ENCODE peak calls at places on chromosomes 16 and 17, in six cellular contexts. E is GM12878, N is GM12891, Q is HepG2, X is SK-N-SH, H is K562. J is an unnamed sample.

GRCh38 chr17:9356488-9356911 is 219.1 kb downstream of the STX8 start:
- DNase-seq in H (no peak), X (no peak), N (no peak), E (no peak), Q (no peak), J (no peak)

GRCh38 chr16:75621170-75621477 is 2.0 kb downstream of the ADAT1 start:
- DNase-seq in N (no peak), X (peak; percentile 56), E (no peak), Q (peak; percentile 53), H (peak; percentile 86), J (no peak)

GRCh38 chr16:57299009-57299718 is 14.7 kb upstream of the PLLP start:
- DNase-seq in N (no peak), X (peak; percentile 69), E (no peak), Q (peak; percentile 71), H (no peak), J (no peak)

GRCh38 chr16:28838558-28838918 is 7.6 kb downstream of the TUFM start:
- DNase-seq in H (no peak), N (no peak), Q (no peak), E (no peak), X (no peak), J (no peak)

GRCh38 chr17:39678340-39679116 is 9.3 kb downstream of the PGAP3 start:
- DNase-seq in X (no peak), H (no peak), Q (no peak), E (no peak), N (no peak), J (no peak)

GRCh38 chr16:79618041-79618711 is 17.6 kb upstream of the MAF start:
- DNase-seq in Q (no peak), X (no peak), N (no peak), E (no peak), H (no peak), J (no peak)

GRCh38 chr16:75203106-75203505 is 3.9 kb downstream of the CTRB2 start:
- DNase-seq in N (no peak), Q (no peak), X (no peak), E (no peak), H (no peak), J (no peak)

GRCh38 chr17:50666316-50666715 is 31.6 kb downstream of the ABCC3 start:
- DNase-seq in Q (no peak), E (no peak), H (no peak), X (no peak), N (no peak), J (no peak)

GRCh38 chr16:2194852-2195315 is 1.5 kb downstream of the CASKIN1 start:
- DNase-seq in E (peak; percentile 11), Q (peak; percentile 67), X (peak; percentile 74), H (peak; percentile 83), N (peak; percentile 68), J (peak; percentile 61)

GRCh38 chr16:56916571-56917403 is 15.2 kb upstream of the HERPUD1 start:
- DNase-seq in X (no peak), E (peak; percentile 77), Q (no peak), N (no peak), H (no peak), J (peak; percentile 66)

GRCh38 chr16:2149630-2150417 is 1.4 kb downstream of the RAB26 start:
- DNase-seq in X (no peak), N (no peak), Q (peak; percentile 42), E (no peak), H (peak; percentile 58), J (no peak)

GRCh38 chr16:73021866-73022495 is 25.9 kb downstream of the ZFHX3 start:
- DNase-seq in X (no peak), N (no peak), E (no peak), Q (no peak), H (no peak), J (no peak)

GRCh38 chr16:17335826-17336492 is 134.8 kb downstream of the XYLT1 start:
- DNase-seq in N (no peak), X (no peak), H (no peak), Q (no peak), E (no peak), J (no peak)

GRCh38 chr16:29820730-29821662 is 734 bp downstream of the MVP start:
- DNase-seq in H (no peak), X (no peak), E (peak; percentile 41), N (peak; percentile 55), Q (no peak), J (peak; percentile 64)

GRCh38 chr17:80859004-80859941 is 132.4 kb upstream of the CHMP6 start:
- DNase-seq in H (no peak), X (peak; percentile 88), E (no peak), N (no peak), Q (no peak), J (no peak)

GRCh38 chr17:5049314-5049819 is 14.1 kb upstream of the SLC52A1 start:
- DNase-seq in H (no peak), Q (no peak), E (peak; percentile 23), N (no peak), X (no peak), J (no peak)

GRCh38 chr17:77286641-77287431 is 146.1 kb downstream of the SEC14L1 start:
- DNase-seq in H (peak; percentile 31), X (peak; percentile 88), N (no peak), Q (peak; percentile 100), E (no peak), J (no peak)

GRCh38 chr17:73465851-73466250 is 154.1 kb upstream of the CDC42EP4 start:
- DNase-seq in Q (no peak), X (no peak), E (no peak), H (no peak), N (no peak), J (no peak)

GRCh38 chr17:73466704-73467433 is 155.1 kb upstream of the CDC42EP4 start:
- DNase-seq in Q (peak; percentile 14), X (no peak), H (no peak), E (no peak), N (no peak), J (no peak)

GRCh38 chr17:73462830-73463229 is 151.0 kb upstream of the CDC42EP4 start:
- DNase-seq in N (no peak), H (no peak), Q (no peak), E (no peak), X (no peak), J (no peak)

GRCh38 chr17:73464447-73464846 is 152.6 kb upstream of the CDC42EP4 start:
- DNase-seq in E (no peak), N (no peak), X (no peak), H (no peak), Q (no peak), J (no peak)

DNA sequence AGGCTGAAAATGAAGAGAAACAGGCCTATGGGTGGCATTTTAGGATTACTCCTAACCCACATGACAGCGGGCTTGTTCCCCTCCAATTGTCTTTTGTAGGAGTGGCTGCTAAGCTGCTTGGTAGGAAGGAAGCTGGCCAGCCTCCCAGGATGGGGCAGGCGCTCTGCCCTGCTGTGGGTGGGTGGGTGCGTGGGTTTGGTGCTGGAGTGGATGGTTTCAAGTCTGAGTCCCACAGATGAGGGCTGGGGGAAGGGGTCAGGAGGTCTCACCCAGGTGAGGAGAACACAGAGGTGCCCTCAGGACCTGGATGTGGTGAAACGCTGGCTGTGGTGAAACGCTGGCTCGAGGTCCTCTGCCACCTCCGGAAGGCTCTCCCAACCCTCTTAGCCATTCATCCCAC is 153.3 kb upstream of the CDC42EP4 start:
- DNase-seq in N (no peak), X (no peak), E (no peak), Q (no peak), H (no peak), J (no peak)
- TF ChIP-seq TAF1 in N (no peak), X (no peak), E (no peak), Q (no peak), H (no peak), J (no peak)

GRCh38 chr17:36878216-36878615 is 59.1 kb upstream of the LHX1 start:
- DNase-seq in N (no peak), H (no peak), Q (no peak), E (no peak), X (no peak), J (no peak)

GRCh38 chr17:36879027-36879426 is 58.2 kb upstream of the LHX1 start:
- DNase-seq in H (no peak), X (no peak), Q (no peak), N (no peak), E (no peak), J (no peak)

GRCh38 chr17:36881323-36881722 is 56.0 kb upstream of the LHX1 start:
- DNase-seq in N (no peak), E (no peak), Q (no peak), H (no peak), X (no peak), J (no peak)

GRCh38 chr17:36880506-36880905 is 56.8 kb upstream of the LHX1 start:
- DNase-seq in H (no peak), X (no peak), E (no peak), N (no peak), Q (no peak), J (no peak)

GRCh38 chr17:36879599-36880255 is 57.5 kb upstream of the LHX1 start:
- DNase-seq in Q (no peak), N (no peak), X (no peak), E (no peak), H (no peak), J (no peak)
- TF ChIP-seq POLR2AphosphoS5 in Q (no peak), N (no peak), X (no peak), E (no peak), H (no peak), J (no peak)

DNA sequence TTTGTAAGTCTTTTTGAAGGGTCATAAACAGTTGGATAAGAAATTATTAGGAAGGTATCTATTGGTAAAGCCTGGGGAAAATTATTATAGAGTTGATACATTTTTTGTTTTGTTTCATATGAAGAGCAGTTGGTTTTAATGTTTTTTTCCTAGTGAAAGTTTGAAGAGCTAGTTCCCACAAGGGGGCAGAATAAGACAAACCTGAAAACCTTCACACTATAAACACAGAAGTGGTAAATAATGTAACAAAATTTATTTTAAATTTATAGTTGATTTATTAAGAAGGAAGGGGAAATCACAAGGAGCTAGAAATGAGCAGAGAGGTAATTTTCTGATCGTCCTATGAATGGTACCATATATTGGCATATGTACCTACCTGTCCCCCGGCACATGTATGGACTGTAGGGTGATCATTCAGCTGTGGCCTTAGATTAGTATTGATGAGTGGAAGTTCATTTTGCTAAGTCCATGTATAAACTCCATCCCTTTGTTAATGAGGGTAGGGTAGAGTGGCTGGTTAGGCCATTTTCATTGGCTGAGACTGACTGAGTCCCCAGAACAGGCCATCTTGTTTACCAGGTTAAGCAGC is 116.3 kb downstream of the TANC2 start:
- DNase-seq in N (no peak), X (peak; percentile 19), E (no peak), Q (peak; percentile 10), H (peak; percentile 26), J (no peak)
- TF ChIP-seq TAF1 in N (no peak), X (no peak), E (no peak), Q (no peak), H (no peak), J (no peak)

DNA sequence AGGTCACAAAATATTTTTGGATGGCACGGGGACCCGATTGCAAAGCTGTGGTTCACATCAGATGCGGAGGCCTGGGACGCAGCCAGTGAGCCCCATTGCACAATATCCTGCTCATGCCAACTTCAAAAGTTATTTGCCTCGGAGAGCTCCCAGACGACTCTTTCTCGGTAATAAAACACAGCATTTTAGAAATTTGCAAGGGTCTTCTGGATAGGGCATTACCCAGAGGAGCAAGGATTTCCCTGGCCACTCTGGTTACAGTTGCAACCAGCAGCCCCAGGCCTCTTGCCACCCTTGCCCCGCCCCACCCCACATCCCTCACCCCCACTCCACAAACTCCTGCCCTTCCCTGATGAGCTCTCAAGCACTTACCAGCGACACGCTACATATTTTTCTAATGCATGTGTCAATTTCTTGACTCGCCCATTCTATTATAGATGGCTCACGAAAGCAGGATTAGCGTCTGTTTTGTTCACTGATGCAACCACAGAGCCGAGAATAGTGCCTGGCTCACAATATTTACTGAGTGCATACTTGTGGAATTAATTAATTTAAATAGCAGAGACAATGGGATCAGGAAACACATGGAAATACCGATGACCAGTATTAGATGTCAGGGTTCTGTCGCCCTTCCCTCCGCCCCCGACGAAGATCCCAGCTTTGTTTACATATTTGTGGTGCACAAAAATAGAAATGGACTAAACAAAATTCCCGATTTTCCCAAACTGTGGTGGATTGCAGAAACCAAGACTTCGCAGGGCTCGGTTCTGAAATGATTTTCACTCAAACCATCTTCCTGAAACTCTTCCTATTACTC is 62.4 kb downstream of the ADCY9 start:
- DNase-seq in Q (no peak), X (no peak), E (no peak), N (no peak), H (no peak), J (no peak)
- TF ChIP-seq POLR2AphosphoS5 in Q (no peak), X (no peak), E (no peak), N (no peak), H (no peak), J (no peak)